ENCODE peak calls at places on chromosomes 3 and 15, in four cellular contexts. H is fibroblast of lung; N is A549; Y is CD8-positive, alpha-beta T cell. M is an unnamed sample.

GRCh38 chr15:27589260-27589659 is 509.9 kb downstream of the OCA2 start:
- DNase-seq in H (no peak), N (no peak), Y (no peak), M (peak; percentile 42)

GRCh38 chr3:95775486-95776094 is 1038.8 kb upstream of the EPHA6 start:
- DNase-seq in H (no peak), N (no peak), Y (no peak), M (no peak)

GRCh38 chr3:151197981-151198767 is 4.8 kb downstream of the GPR171 start:
- DNase-seq in H (peak; percentile 53), N (no peak), Y (no peak), M (no peak)

GRCh38 chr3:87261925-87262324 is 14.5 kb downstream of the POU1F1 start:
- DNase-seq in H (no peak), N (peak; percentile 16), Y (no peak), M (no peak)

GRCh38 chr3:166052440-166052839 is 215.2 kb upstream of the BCHE start:
- DNase-seq in H (no peak), N (no peak), Y (no peak), M (no peak)

GRCh38 chr15:68479870-68480269 is 47.9 kb upstream of the ITGA11 start:
- DNase-seq in H (no peak), N (no peak), Y (no peak), M (no peak)

GRCh38 chr3:49930922-49931321 is 1.3 kb upstream of the MON1A start:
- DNase-seq in H (no peak), N (peak; percentile 37), Y (no peak), M (no peak)

GRCh38 chr3:194407423-194407822 is 8.4 kb upstream of the GP5 start:
- DNase-seq in H (peak; percentile 64), N (no peak), Y (no peak), M (no peak)

DNA sequence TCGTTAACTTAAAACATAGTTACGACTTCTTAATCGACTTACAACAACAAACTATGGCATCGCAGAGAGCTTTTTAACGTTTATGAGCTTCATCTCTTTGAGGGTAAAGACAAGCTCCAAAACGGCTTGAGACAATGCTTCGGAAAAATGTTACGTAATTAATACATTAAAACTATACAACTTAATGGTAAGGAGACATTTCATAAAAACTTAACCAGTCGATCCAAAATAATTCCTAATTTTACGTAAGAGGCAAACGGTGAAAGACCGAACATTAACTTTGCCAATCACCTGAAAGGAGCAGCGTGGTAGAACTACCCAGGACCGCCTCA is 1.1 kb downstream of the NAA50 start:
- DNase-seq in H (peak; percentile 42), N (no peak), Y (no peak), M (no peak)
- H3K4me3 ChIP-seq in H (peak overlapping the region; percentile 82), N (peak overlapping the region; percentile 70), Y (peak overlapping the region; percentile 86), M (peak overlapping the region; percentile 95)

DNA sequence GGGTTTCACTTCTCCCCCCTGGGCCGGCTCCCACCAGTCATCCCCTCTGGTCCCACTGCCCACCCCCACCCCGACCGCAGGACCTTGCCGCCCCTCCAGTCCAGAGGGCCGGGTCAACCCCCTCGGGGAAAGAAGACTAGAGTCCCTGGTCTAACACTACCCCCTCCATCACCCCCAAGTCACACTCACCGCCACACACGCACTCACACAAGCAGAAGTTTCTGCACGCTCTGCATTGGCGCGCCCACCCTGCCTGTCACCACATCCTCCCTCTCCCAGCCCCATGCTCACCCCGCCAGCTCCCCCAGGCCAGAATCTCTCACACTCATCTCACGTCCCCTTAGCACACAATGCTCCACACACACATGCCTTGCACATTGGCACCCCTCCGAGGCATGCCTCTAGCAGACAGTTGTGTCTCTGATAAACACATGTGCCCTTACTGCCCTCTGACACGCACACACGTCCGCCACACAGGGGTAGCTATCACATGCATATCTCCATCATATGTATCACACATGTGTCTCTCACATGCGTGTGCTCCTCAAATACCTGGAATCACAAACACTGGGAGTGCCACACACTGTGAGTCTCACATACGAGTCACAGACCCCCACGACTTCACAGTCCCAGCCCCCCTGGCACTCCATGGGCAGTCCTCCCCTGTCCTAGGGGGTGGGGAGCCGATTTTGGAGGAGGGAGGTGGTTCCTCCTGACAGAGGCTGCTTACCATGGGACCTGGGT is 760 bp downstream of the FBLN2 start:
- DNase-seq in H (no peak), N (no peak), Y (peak; percentile 73), M (peak; percentile 34)
- H3K4me3 ChIP-seq in H (peak overlapping the region; percentile 58), N (no peak overlapping the region), Y (peak overlapping the region; percentile 20), M (peak overlapping the region; percentile 43)

GRCh38 chr3:59149166-59149565 is 99.3 kb upstream of the CFAP20DC start:
- DNase-seq in H (no peak), N (no peak), Y (no peak), M (no peak)
- H3K4me3 ChIP-seq in H (no peak overlapping the region), N (no peak overlapping the region), Y (no peak overlapping the region), M (no peak overlapping the region)

DNA sequence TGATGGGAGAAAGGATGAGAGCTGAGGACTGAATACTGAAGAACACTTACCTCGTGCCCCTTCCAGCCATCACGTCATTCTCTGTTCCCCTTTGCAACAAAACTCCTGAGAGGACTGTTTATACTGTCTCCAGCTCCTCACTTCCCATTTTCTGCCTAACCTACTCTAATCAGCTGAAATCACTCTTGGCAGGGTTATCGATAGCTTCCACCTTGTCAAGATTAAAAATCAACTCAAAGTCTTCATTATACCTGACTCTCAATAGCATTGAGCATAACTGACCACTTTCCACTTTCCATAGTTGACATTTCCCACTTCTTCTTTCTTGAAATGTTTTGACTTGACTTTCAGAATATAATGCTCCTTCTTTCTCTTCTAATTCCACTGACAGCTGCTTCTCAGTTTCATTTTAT is 4.3 kb downstream of the BTBD1 start:
- DNase-seq in H (no peak), N (no peak), Y (no peak), M (peak; percentile 37)
- H3K4me3 ChIP-seq in H (no peak overlapping the region), N (no peak overlapping the region), Y (no peak overlapping the region), M (no peak overlapping the region)

M was measured in upper lobe of left lung.